ENCODE peak calls at places on chromosomes 11 and 22, in ten cellular contexts. P is non-pigmented ciliary epithelial cell; N is pancreas; Q is gastrocnemius medialis; U is mucosa of gallbladder; R is stimulated activated CD4-positive, alpha-beta T cell treated with anti-CD3 and anti-CD28 coated beads, Interleukin-1b, Interleukin-23, amount 100 ng/mL, for 24 hours; V is NCI-H460; C is D721Med; K is T-helper 9 cell; J is AG20443. O is an unnamed sample.

GRCh38 chr22:19062139-19062789 is 59.9 kb downstream of the DGCR2 start:
- DNase-seq in V (no peak), U (no peak), K (no peak), J (no peak), C (no peak), Q (peak; percentile 42), P (no peak), R (no peak), N (no peak), O (no peak)

GRCh38 chr11:114354076-114354475 is 46.2 kb downstream of the C11orf71 start:
- DNase-seq in U (no peak), C (no peak), K (no peak), R (no peak), P (peak; percentile 97), J (peak; percentile 35), N (no peak), V (no peak), Q (no peak), O (no peak)

GRCh38 chr11:2779981-2780849 is 80.4 kb upstream of the KCNQ1OT1 start:
- DNase-seq in C (no peak), V (no peak), R (no peak), P (no peak), Q (peak; percentile 12), U (peak; percentile 10), N (peak; percentile 44), K (no peak), J (no peak), O (no peak)

GRCh38 chr11:63549411-63549810 is 12.8 kb downstream of the PLAAT4 start:
- DNase-seq in R (no peak), Q (no peak), N (no peak), C (no peak), P (no peak), K (no peak), J (peak; percentile 4), U (no peak), V (no peak), O (no peak)

GRCh38 chr11:130077671-130078468 is 8.2 kb downstream of the APLP2 start:
- DNase-seq in P (no peak), V (no peak), N (no peak), K (no peak), U (no peak), C (no peak), Q (no peak), J (no peak), R (no peak), O (no peak)

GRCh38 chr11:132072880-132073213 is 702.4 kb downstream of the NTM start:
- DNase-seq in Q (no peak), N (no peak), P (no peak), V (no peak), J (peak; percentile 72), R (no peak), U (no peak), K (no peak), C (no peak), O (no peak)

GRCh38 chr11:76888989-76889388 is 28.3 kb downstream of the ACER3 start:
- DNase-seq in P (peak; percentile 49), N (no peak), Q (no peak), R (no peak), U (no peak), K (no peak), J (no peak), C (no peak), V (no peak), O (no peak)

GRCh38 chr11:27020736-27021135 is 19.9 kb upstream of the BBOX1 start:
- DNase-seq in Q (no peak), J (no peak), V (no peak), R (no peak), C (no peak), N (no peak), P (no peak), U (no peak), K (no peak), O (no peak)

GRCh38 chr11:75105462-75105925 is 8.8 kb upstream of the OR2AT4 start:
- DNase-seq in C (no peak), U (no peak), P (no peak), K (no peak), N (no peak), V (no peak), Q (no peak), R (no peak), J (no peak), O (no peak)

GRCh38 chr11:17629113-17629512 is 82.1 kb downstream of the OTOG start:
- DNase-seq in K (no peak), Q (no peak), P (no peak), N (no peak), V (no peak), U (no peak), J (no peak), C (no peak), R (no peak), O (no peak)

GRCh38 chr11:111206472-111206871 is 39.1 kb upstream of the POU2AF2 start:
- DNase-seq in Q (no peak), J (peak; percentile 71), V (no peak), K (no peak), N (no peak), R (no peak), C (no peak), U (no peak), P (peak; percentile 48), O (no peak)